ENCODE peak calls at places on chromosomes 7 and 10, in nine cellular contexts. One of them, this sample, is unnamed.
A peak's percentile ranks its signal among the peaks of the same experiment; 100 is the strongest.

GRCh38 chr7:140273417-140273816 is 96.6 kb upstream of the KDM7A start:
- DNase-seq in transverse colon: no peak
- DNase-seq in psoas muscle: no peak
- DNase-seq in Peyer's patch: no peak
- DNase-seq in spleen: no peak
- DNase-seq in fibroblast of mammary gland: no peak
- DNase-seq in pancreas: no peak
- DNase-seq in AG09319: no peak
- DNase-seq in testis: no peak
- DNase-seq in this sample: no peak

GRCh38 chr10:11685787-11686218 is 56.4 kb upstream of the ECHDC3 start:
- DNase-seq in transverse colon: peak; percentile 87
- DNase-seq in psoas muscle: peak; percentile 62
- DNase-seq in Peyer's patch: peak; percentile 61
- DNase-seq in spleen: peak; percentile 91
- DNase-seq in fibroblast of mammary gland: peak; percentile 23
- DNase-seq in pancreas: peak; percentile 59
- DNase-seq in AG09319: no peak
- DNase-seq in testis: peak; percentile 74
- DNase-seq in this sample: no peak

GRCh38 chr7:133945497-133945896 is 181.6 kb upstream of the LRGUK start:
- DNase-seq in transverse colon: no peak
- DNase-seq in psoas muscle: no peak
- DNase-seq in Peyer's patch: no peak
- DNase-seq in spleen: no peak
- DNase-seq in fibroblast of mammary gland: no peak
- DNase-seq in pancreas: no peak
- DNase-seq in AG09319: no peak
- DNase-seq in testis: no peak
- DNase-seq in this sample: no peak

GRCh38 chr7:147022056-147022455 is 905.5 kb downstream of the CNTNAP2 start:
- DNase-seq in transverse colon: no peak
- DNase-seq in psoas muscle: no peak
- DNase-seq in Peyer's patch: no peak
- DNase-seq in spleen: no peak
- DNase-seq in fibroblast of mammary gland: no peak
- DNase-seq in pancreas: no peak
- DNase-seq in AG09319: no peak
- DNase-seq in testis: no peak
- DNase-seq in this sample: no peak

GRCh38 chr7:22435105-22435504 is 64.9 kb downstream of the STEAP1B start:
- DNase-seq in transverse colon: no peak
- DNase-seq in psoas muscle: no peak
- DNase-seq in Peyer's patch: no peak
- DNase-seq in spleen: no peak
- DNase-seq in fibroblast of mammary gland: no peak
- DNase-seq in pancreas: no peak
- DNase-seq in AG09319: no peak
- DNase-seq in testis: no peak
- DNase-seq in this sample: peak; percentile 47

GRCh38 chr7:108592633-108593277 is 23.1 kb downstream of the DNAJB9 start:
- DNase-seq in transverse colon: no peak
- DNase-seq in psoas muscle: no peak
- DNase-seq in Peyer's patch: no peak
- DNase-seq in spleen: no peak
- DNase-seq in fibroblast of mammary gland: no peak
- DNase-seq in pancreas: no peak
- DNase-seq in AG09319: no peak
- DNase-seq in testis: no peak
- DNase-seq in this sample: no peak

GRCh38 chr7:151243045-151243349 is 5.5 kb downstream of the SMARCD3 start:
- DNase-seq in transverse colon: no peak
- DNase-seq in psoas muscle: no peak
- DNase-seq in Peyer's patch: peak; percentile 40
- DNase-seq in spleen: no peak
- DNase-seq in fibroblast of mammary gland: no peak
- DNase-seq in pancreas: no peak
- DNase-seq in AG09319: no peak
- DNase-seq in testis: no peak
- DNase-seq in this sample: no peak

GRCh38 chr10:128540806-128541739 is 414.9 kb upstream of the MKI67 start:
- DNase-seq in transverse colon: peak; percentile 42
- DNase-seq in psoas muscle: no peak
- DNase-seq in Peyer's patch: no peak
- DNase-seq in spleen: no peak
- DNase-seq in fibroblast of mammary gland: peak; percentile 4
- DNase-seq in pancreas: no peak
- DNase-seq in AG09319: no peak
- DNase-seq in testis: peak; percentile 44
- DNase-seq in this sample: no peak

GRCh38 chr7:112550468-112551060 is 69.8 kb downstream of the LSMEM1 start:
- DNase-seq in transverse colon: no peak
- DNase-seq in psoas muscle: no peak
- DNase-seq in Peyer's patch: no peak
- DNase-seq in spleen: no peak
- DNase-seq in fibroblast of mammary gland: peak; percentile 74
- DNase-seq in pancreas: no peak
- DNase-seq in AG09319: peak; percentile 25
- DNase-seq in testis: no peak
- DNase-seq in this sample: no peak

GRCh38 chr10:72702868-72703581 is 11.1 kb downstream of the MCU start:
- DNase-seq in transverse colon: no peak
- DNase-seq in psoas muscle: no peak
- DNase-seq in Peyer's patch: no peak
- DNase-seq in spleen: no peak
- DNase-seq in fibroblast of mammary gland: peak; percentile 61
- DNase-seq in pancreas: no peak
- DNase-seq in AG09319: no peak
- DNase-seq in testis: no peak
- DNase-seq in this sample: no peak

GRCh38 chr7:54545241-54545563 is 3.0 kb downstream of the VSTM2A start:
- DNase-seq in transverse colon: no peak
- DNase-seq in psoas muscle: no peak
- DNase-seq in Peyer's patch: no peak
- DNase-seq in spleen: no peak
- DNase-seq in fibroblast of mammary gland: no peak
- DNase-seq in pancreas: no peak
- DNase-seq in AG09319: no peak
- DNase-seq in testis: no peak
- DNase-seq in this sample: no peak

GRCh38 chr7:54542920-54543539 is 855 bp downstream of the VSTM2A start:
- DNase-seq in transverse colon: no peak
- DNase-seq in psoas muscle: no peak
- DNase-seq in Peyer's patch: no peak
- DNase-seq in spleen: no peak
- DNase-seq in fibroblast of mammary gland: peak; percentile 9
- DNase-seq in pancreas: no peak
- DNase-seq in AG09319: no peak
- DNase-seq in testis: peak; percentile 27
- DNase-seq in this sample: no peak

GRCh38 chr7:54546986-54547314 is 4.8 kb downstream of the VSTM2A start:
- DNase-seq in transverse colon: no peak
- DNase-seq in psoas muscle: no peak
- DNase-seq in Peyer's patch: no peak
- DNase-seq in spleen: no peak
- DNase-seq in fibroblast of mammary gland: no peak
- DNase-seq in pancreas: no peak
- DNase-seq in AG09319: no peak
- DNase-seq in testis: no peak
- DNase-seq in this sample: no peak

GRCh38 chr7:54544356-54545240 is 2.4 kb downstream of the VSTM2A start:
- DNase-seq in transverse colon: no peak
- DNase-seq in psoas muscle: no peak
- DNase-seq in Peyer's patch: no peak
- DNase-seq in spleen: peak; percentile 47
- DNase-seq in fibroblast of mammary gland: no peak
- DNase-seq in pancreas: no peak
- DNase-seq in AG09319: no peak
- DNase-seq in testis: no peak
- DNase-seq in this sample: no peak

GRCh38 chr7:54546081-54546985 is 4.2 kb downstream of the VSTM2A start:
- DNase-seq in transverse colon: peak; percentile 28
- DNase-seq in psoas muscle: no peak
- DNase-seq in Peyer's patch: no peak
- DNase-seq in spleen: peak; percentile 47
- DNase-seq in fibroblast of mammary gland: no peak
- DNase-seq in pancreas: no peak
- DNase-seq in AG09319: no peak
- DNase-seq in testis: peak; percentile 48
- DNase-seq in this sample: no peak
- TF ChIP-seq CTCF in transverse colon: no peak
- TF ChIP-seq CTCF in psoas muscle: no peak
- TF ChIP-seq CTCF in Peyer's patch: no peak
- TF ChIP-seq CTCF in spleen: no peak
- TF ChIP-seq CTCF in fibroblast of mammary gland: peak; percentile 2
- TF ChIP-seq CTCF in pancreas: no peak
- TF ChIP-seq CTCF in AG09319: no peak
- TF ChIP-seq CTCF in testis: no peak
- TF ChIP-seq CTCF in this sample: no peak

GRCh38 chr10:132396495-132397035 is 435 bp upstream of the PWWP2B start:
- DNase-seq in transverse colon: peak; percentile 77
- DNase-seq in psoas muscle: peak; percentile 81
- DNase-seq in Peyer's patch: peak; percentile 82
- DNase-seq in spleen: peak; percentile 96
- DNase-seq in fibroblast of mammary gland: peak; percentile 14
- DNase-seq in pancreas: peak; percentile 65
- DNase-seq in AG09319: no peak
- DNase-seq in testis: no peak
- DNase-seq in this sample: no peak
- TF ChIP-seq CTCF in transverse colon: no peak
- TF ChIP-seq CTCF in psoas muscle: peak; percentile 38
- TF ChIP-seq CTCF in Peyer's patch: peak; percentile 62
- TF ChIP-seq CTCF in spleen: no peak
- TF ChIP-seq CTCF in fibroblast of mammary gland: no peak
- TF ChIP-seq CTCF in pancreas: peak; percentile 23
- TF ChIP-seq CTCF in AG09319: no peak
- TF ChIP-seq CTCF in testis: no peak
- TF ChIP-seq CTCF in this sample: peak; percentile 68

GRCh38 chr10:71423936-71424335 is 27.2 kb downstream of the CDH23 start:
- DNase-seq in transverse colon: no peak
- DNase-seq in psoas muscle: no peak
- DNase-seq in Peyer's patch: no peak
- DNase-seq in spleen: peak; percentile 32
- DNase-seq in fibroblast of mammary gland: no peak
- DNase-seq in pancreas: no peak
- DNase-seq in AG09319: no peak
- DNase-seq in testis: no peak
- DNase-seq in this sample: no peak
- TF ChIP-seq CTCF in transverse colon: no peak
- TF ChIP-seq CTCF in psoas muscle: no peak
- TF ChIP-seq CTCF in Peyer's patch: no peak
- TF ChIP-seq CTCF in spleen: no peak
- TF ChIP-seq CTCF in fibroblast of mammary gland: no peak
- TF ChIP-seq CTCF in pancreas: no peak
- TF ChIP-seq CTCF in AG09319: no peak
- TF ChIP-seq CTCF in testis: no peak
- TF ChIP-seq CTCF in this sample: no peak

GRCh38 chr10:16975188-16975587 is 154.4 kb downstream of the CUBN start:
- DNase-seq in transverse colon: no peak
- DNase-seq in psoas muscle: no peak
- DNase-seq in Peyer's patch: no peak
- DNase-seq in spleen: no peak
- DNase-seq in fibroblast of mammary gland: no peak
- DNase-seq in pancreas: no peak
- DNase-seq in AG09319: no peak
- DNase-seq in testis: no peak
- DNase-seq in this sample: no peak
- TF ChIP-seq CTCF in transverse colon: no peak
- TF ChIP-seq CTCF in psoas muscle: no peak
- TF ChIP-seq CTCF in Peyer's patch: no peak
- TF ChIP-seq CTCF in spleen: no peak
- TF ChIP-seq CTCF in fibroblast of mammary gland: no peak
- TF ChIP-seq CTCF in pancreas: no peak
- TF ChIP-seq CTCF in AG09319: no peak
- TF ChIP-seq CTCF in testis: no peak
- TF ChIP-seq CTCF in this sample: no peak